ENCODE peak calls at places on chromosome 12, in ten cellular contexts. N, U, W, M, F, D, S, R, B and Z are unnamed samples. For H3K27me3, the result is how much of the 10 kb centered on the place peaks cover.

GRCh38 chr12:51430196-51430895 is 5.7 kb downstream of the SLC4A8 start:
- DNase-seq in M (peak), R (no peak), F (no peak), D (no peak), S (peak), U (no peak), B (no peak), W (no peak), N (no peak), Z (no peak)

GRCh38 chr12:132094269-132094891 is 49.7 kb downstream of the DDX51 start:
- DNase-seq in M (no peak), F (no peak), W (no peak), D (no peak), R (peak), N (no peak), B (no peak), U (no peak), S (no peak), Z (no peak)

GRCh38 chr12:124083708-124084107 is 110.7 kb downstream of the ZNF664 start:
- DNase-seq in N (no peak), D (no peak), W (no peak), F (no peak), R (no peak), M (no peak), U (no peak), S (no peak), B (no peak), Z (no peak)

GRCh38 chr12:124928095-124928911 is 13.9 kb upstream of the UBC start:
- DNase-seq in N (no peak), M (no peak), F (peak), R (peak), W (peak), U (no peak), D (peak), S (peak), B (peak), Z (peak)

GRCh38 chr12:93582351-93582750 is 9.9 kb downstream of the SOCS2 start:
- DNase-seq in N (no peak), D (no peak), F (no peak), M (no peak), R (no peak), U (no peak), W (no peak), B (no peak), S (no peak), Z (no peak)

GRCh38 chr12:262817-263216 is at the start of gene SLC6A13:
- DNase-seq in W (no peak), R (no peak), D (no peak), N (no peak), M (no peak), S (no peak), F (no peak), U (no peak), B (no peak), Z (no peak)

GRCh38 chr12:12425616-12426015 is 68.7 kb downstream of the BORCS5 start:
- DNase-seq in D (no peak), F (no peak), S (no peak), N (no peak), M (no peak), B (no peak), R (no peak), U (no peak), W (no peak), Z (no peak)

GRCh38 chr12:110741371-110741770 is 1.3 kb downstream of the PPP1CC start:
- DNase-seq in F (no peak), S (no peak), N (no peak), R (no peak), W (no peak), B (no peak), U (no peak), D (no peak), M (no peak), Z (no peak)

GRCh38 chr12:6135071-6135470 is 10.6 kb upstream of the VWF start:
- DNase-seq in B (no peak), F (no peak), M (no peak), D (no peak), N (no peak), S (no peak), R (no peak), U (no peak), W (no peak), Z (no peak)

GRCh38 chr12:6132496-6132895 is 8.0 kb upstream of the VWF start:
- DNase-seq in D (no peak), S (no peak), U (no peak), N (no peak), B (no peak), F (no peak), R (no peak), W (no peak), M (no peak), Z (no peak)

GRCh38 chr12:6133642-6134041 is 9.2 kb upstream of the VWF start:
- DNase-seq in N (no peak), R (no peak), D (no peak), M (no peak), S (no peak), F (no peak), U (no peak), B (no peak), W (no peak), Z (no peak)
- H3K27me3 ChIP-seq in N (under half), R (under half), D (under half), M (under half), S (under half), F (under half), U (under half), B (under half), W (under half), Z (under half)

DNA sequence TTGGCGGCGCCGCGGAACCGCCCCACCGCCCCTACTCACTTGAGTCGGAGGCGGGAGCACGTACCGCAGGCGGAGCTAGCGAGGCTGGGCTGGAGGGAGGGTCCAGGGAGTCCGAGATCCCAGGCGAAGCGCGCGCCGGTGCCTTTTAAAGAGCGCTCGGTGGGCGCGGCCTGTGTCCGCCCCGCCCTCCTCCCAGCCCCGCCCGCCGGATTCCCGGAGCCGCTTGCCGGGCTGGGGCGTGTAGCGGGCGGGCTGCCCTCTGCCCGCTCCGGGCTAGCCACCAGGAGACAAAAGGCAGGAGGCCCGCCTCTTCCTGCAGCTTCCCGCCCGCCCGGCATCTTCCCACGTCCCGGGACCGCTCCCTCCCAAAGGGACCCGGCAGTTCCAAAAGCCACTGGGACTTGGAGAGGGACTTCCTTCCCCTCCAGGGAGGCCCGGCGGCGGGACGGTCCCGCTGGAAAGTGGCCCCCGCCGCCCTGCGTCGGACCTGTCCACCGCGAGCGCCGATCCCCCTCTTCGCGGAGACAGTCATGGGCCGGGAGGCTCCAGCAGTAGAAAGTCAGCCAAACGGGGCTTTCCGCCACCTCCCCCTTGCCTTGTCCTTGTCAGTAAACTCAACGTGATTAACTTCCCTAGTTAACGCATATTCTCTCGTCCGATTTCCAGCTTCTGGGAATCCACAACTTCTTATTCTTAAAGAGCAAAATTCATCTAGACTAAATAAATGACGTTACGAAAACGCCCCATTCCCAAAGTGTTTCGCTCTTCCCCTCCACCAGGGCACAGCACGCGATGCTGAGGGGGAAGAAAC is at the start of gene CSRP2:
- DNase-seq in R (peak), M (peak), D (peak), F (peak), N (peak), W (peak), S (peak), U (peak), B (peak), Z (peak)
- TF ChIP-seq POLR2AphosphoS5 in R (peak), M (peak), D (peak), F (peak), N (no peak), W (peak), S (peak), U (peak), B (peak), Z (peak)

GRCh38 chr12:130144256-130144655 is 18.0 kb upstream of the FZD10 start:
- DNase-seq in S (no peak), F (no peak), D (no peak), R (no peak), N (no peak), B (no peak), W (no peak), M (no peak), U (no peak), Z (no peak)

GRCh38 chr12:130143136-130143535 is 19.1 kb upstream of the FZD10 start:
- DNase-seq in F (no peak), N (no peak), M (no peak), R (no peak), W (no peak), U (no peak), S (no peak), B (no peak), D (no peak), Z (no peak)

GRCh38 chr12:130147875-130148596 is 14.2 kb upstream of the FZD10 start:
- DNase-seq in F (no peak), S (no peak), U (no peak), W (no peak), D (no peak), B (no peak), N (no peak), M (no peak), R (no peak), Z (no peak)

GRCh38 chr12:130145731-130146130 is 16.5 kb upstream of the FZD10 start:
- DNase-seq in B (no peak), M (no peak), F (no peak), N (no peak), W (no peak), R (no peak), S (no peak), U (no peak), D (no peak), Z (no peak)

GRCh38 chr12:130146532-130146931 is 15.7 kb upstream of the FZD10 start:
- DNase-seq in D (no peak), B (no peak), S (no peak), M (no peak), N (no peak), W (no peak), R (no peak), F (no peak), U (no peak), Z (no peak)
- H3K27me3 ChIP-seq in D (under half), B (under half), S (under half), M (under half), N (under half), W (under half), R (under half), F (under half), U (under half), Z (under half)

GRCh38 chr12:62761658-62762057 is 173.3 kb downstream of the PPM1H start:
- DNase-seq in R (no peak), N (no peak), S (no peak), B (no peak), M (no peak), U (no peak), W (no peak), F (no peak), D (no peak), Z (no peak)

GRCh38 chr12:62762645-62763044 is 172.3 kb downstream of the PPM1H start:
- DNase-seq in U (no peak), S (no peak), R (no peak), B (no peak), F (no peak), N (no peak), W (no peak), D (no peak), M (no peak), Z (no peak)

GRCh38 chr12:62764251-62764650 is 170.7 kb downstream of the PPM1H start:
- DNase-seq in D (no peak), B (no peak), N (no peak), W (no peak), U (no peak), R (no peak), M (no peak), F (no peak), S (no peak), Z (no peak)

GRCh38 chr12:62763319-62763718 is 171.6 kb downstream of the PPM1H start:
- DNase-seq in W (no peak), R (no peak), M (no peak), B (no peak), U (no peak), N (no peak), S (no peak), D (no peak), F (no peak), Z (no peak)

DNA sequence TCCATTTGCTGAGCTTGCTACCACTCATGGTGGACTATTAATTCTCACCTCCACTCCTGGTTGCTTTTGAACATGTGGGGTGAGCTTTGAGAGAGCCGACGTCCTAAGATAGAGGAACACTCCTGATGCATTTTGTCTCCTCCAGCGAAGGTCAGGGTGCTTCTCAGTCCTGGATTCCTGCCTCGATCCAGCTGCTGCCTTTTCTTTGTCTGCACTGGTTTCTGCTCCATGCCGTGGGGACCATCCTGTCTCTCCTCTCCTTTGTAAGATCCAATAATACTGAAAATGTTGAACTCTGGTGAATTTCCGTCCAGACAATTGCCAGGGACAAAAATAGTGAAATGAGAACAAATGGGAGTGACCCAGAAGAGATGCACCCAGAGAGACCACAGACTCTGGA is 171.1 kb downstream of the PPM1H start:
- DNase-seq in N (no peak), R (no peak), M (no peak), D (no peak), S (no peak), U (no peak), F (no peak), W (no peak), B (no peak), Z (no peak)
- TF ChIP-seq POLR2AphosphoS5 in N (no peak), R (no peak), M (no peak), D (no peak), S (no peak), U (no peak), F (no peak), W (no peak), B (no peak), Z (no peak)

GRCh38 chr12:19775241-19775640 is 335.9 kb downstream of the AEBP2 start:
- DNase-seq in B (no peak), N (no peak), S (no peak), U (no peak), D (no peak), F (no peak), W (no peak), M (no peak), R (no peak), Z (no peak)

GRCh38 chr12:19780460-19780859 is 341.2 kb downstream of the AEBP2 start:
- DNase-seq in R (peak), B (no peak), F (no peak), U (no peak), M (no peak), S (no peak), N (no peak), D (no peak), W (no peak), Z (no peak)

GRCh38 chr12:19778111-19778688 is 338.9 kb downstream of the AEBP2 start:
- DNase-seq in M (no peak), F (no peak), U (no peak), D (no peak), N (no peak), R (no peak), W (no peak), S (no peak), B (no peak), Z (no peak)

GRCh38 chr12:19779393-19780056 is 340.2 kb downstream of the AEBP2 start:
- DNase-seq in B (peak), N (no peak), R (no peak), S (no peak), U (no peak), D (no peak), W (no peak), M (no peak), F (no peak), Z (no peak)

GRCh38 chr12:19778822-19779221 is 339.5 kb downstream of the AEBP2 start:
- DNase-seq in S (no peak), B (no peak), D (no peak), R (no peak), U (no peak), W (no peak), M (no peak), N (no peak), F (no peak), Z (no peak)
- H3K27me3 ChIP-seq in S (under half), B (under half), D (under half), R (under half), U (under half), W (under half), M (under half), N (under half), F (under half), Z (under half)

GRCh38 chr12:52847335-52848102 is 1.3 kb downstream of the KRT78 start:
- DNase-seq in W (no peak), U (no peak), F (no peak), R (no peak), N (no peak), M (no peak), B (no peak), D (no peak), S (peak), Z (no peak)

GRCh38 chr12:52848661-52849255 is at the start of gene KRT78:
- DNase-seq in U (no peak), S (no peak), M (no peak), F (no peak), N (no peak), R (no peak), W (no peak), B (no peak), D (no peak), Z (no peak)

GRCh38 chr12:52844386-52844785 is 4.4 kb downstream of the KRT78 start:
- DNase-seq in D (no peak), W (no peak), F (no peak), S (no peak), R (no peak), B (no peak), N (no peak), M (no peak), U (no peak), Z (no peak)

GRCh38 chr12:52849511-52849910 is 717 bp upstream of the KRT78 start:
- DNase-seq in F (no peak), D (no peak), W (no peak), S (no peak), B (no peak), N (no peak), M (no peak), R (no peak), U (no peak), Z (no peak)

GRCh38 chr12:52846356-52846970 is 2.3 kb downstream of the KRT78 start:
- DNase-seq in W (no peak), F (no peak), D (no peak), R (no peak), U (no peak), S (no peak), M (no peak), B (no peak), N (no peak), Z (no peak)
- TF ChIP-seq POLR2AphosphoS5 in W (no peak), F (no peak), D (no peak), R (no peak), U (no peak), S (no peak), M (no peak), B (no peak), N (no peak), Z (no peak)

DNA sequence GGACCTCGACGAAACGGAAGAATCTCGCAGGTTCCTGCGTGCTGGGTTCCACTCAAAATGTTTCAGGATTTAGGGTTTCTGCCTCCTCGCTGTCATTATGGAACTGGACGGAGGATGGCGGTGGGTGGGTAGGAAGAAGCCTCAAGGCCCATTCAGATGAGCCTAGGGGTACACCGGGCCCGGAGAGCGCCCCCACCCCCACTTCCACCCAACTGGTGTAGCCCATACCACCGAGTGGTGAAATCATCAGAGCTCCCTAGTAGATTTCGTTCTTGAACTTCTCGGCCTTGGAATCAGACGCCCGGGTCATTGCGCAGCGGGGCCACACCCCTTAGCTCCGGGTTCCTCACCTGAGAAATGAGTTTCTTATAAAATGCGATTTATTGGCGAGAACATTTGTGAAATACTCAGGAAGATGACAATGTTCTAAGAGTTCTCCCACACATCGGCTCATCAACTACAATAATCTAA is 13.3 kb upstream of the TBX3 start:
- DNase-seq in B (no peak), S (no peak), F (no peak), M (no peak), W (no peak), N (no peak), R (no peak), U (no peak), D (no peak), Z (no peak)
- H3K27me3 ChIP-seq in B (half or more), S (half or more), F (under half), M (under half), W (half or more), N (half or more), R (half or more), U (under half), D (under half), Z (under half)